ENCODE peak calls at places on chromosomes 7 and 10, in ten cellular contexts. P is right atrium auricular region, Y is upper lobe of right lung, K is uterus, Z is pancreas, L is astrocyte, Q is transverse colon, D is GM06990, B is left ventricle myocardium inferior, R is Panc1. F is an unnamed sample. For H3K36me3, the result is how much of the 10 kb centered on the place peaks cover.

GRCh38 chr7:5850944-5851343 is 29.7 kb upstream of the OCM start:
- DNase-seq in P (no peak), Y (no peak), K (no peak), Z (no peak), L (no peak), Q (no peak), D (no peak), B (no peak), R (no peak), F (no peak)

GRCh38 chr7:123535517-123535916 is 1.1 kb upstream of the IQUB start:
- DNase-seq in P (no peak), Y (no peak), K (peak), Z (no peak), L (no peak), Q (no peak), D (no peak), B (no peak), R (no peak), F (no peak)

GRCh38 chr10:132482090-132482489 is 55.5 kb upstream of the INPP5A start:
- DNase-seq in P (no peak), Y (peak), K (peak), Z (no peak), L (peak), Q (no peak), D (no peak), B (no peak), R (no peak), F (peak)

GRCh38 chr7:78015574-78016260 is 217.1 kb downstream of the PHTF2 start:
- DNase-seq in P (no peak), Y (no peak), K (no peak), Z (no peak), L (no peak), Q (no peak), D (no peak), B (no peak), R (no peak), F (no peak)

GRCh38 chr7:43763183-43763582 is 4.7 kb downstream of the BLVRA start:
- DNase-seq in P (no peak), Y (no peak), K (no peak), Z (no peak), L (no peak), Q (no peak), D (no peak), B (no peak), R (no peak), F (no peak)

GRCh38 chr7:31550432-31550831 is 36.5 kb downstream of the ITPRID1 start:
- DNase-seq in P (no peak), Y (no peak), K (no peak), Z (no peak), L (no peak), Q (no peak), D (no peak), B (no peak), R (no peak), F (no peak)

GRCh38 chr7:14734839-14735321 is 167.7 kb downstream of the DGKB start:
- DNase-seq in P (no peak), Y (no peak), K (no peak), Z (no peak), L (no peak), Q (no peak), D (no peak), B (no peak), R (no peak), F (no peak)

GRCh38 chr10:111600772-111601171 is 523.9 kb downstream of the ADRA2A start:
- DNase-seq in P (no peak), Y (no peak), K (no peak), Z (peak), L (no peak), Q (peak), D (no peak), B (peak), R (no peak), F (no peak)

GRCh38 chr7:130926021-130926691 is 192.1 kb upstream of the KLF14 start:
- DNase-seq in P (no peak), Y (no peak), K (no peak), Z (no peak), L (no peak), Q (no peak), D (no peak), B (no peak), R (no peak), F (no peak)

GRCh38 chr10:122141821-122142651 is 129.1 kb upstream of the BTBD16 start:
- DNase-seq in P (no peak), Y (no peak), K (no peak), Z (no peak), L (peak), Q (no peak), D (no peak), B (peak), R (no peak), F (no peak)

GRCh38 chr10:44989621-44990301 is 11.0 kb upstream of the ZNF22 start:
- DNase-seq in P (peak), Y (no peak), K (peak), Z (peak), L (no peak), Q (no peak), D (no peak), B (no peak), R (no peak), F (no peak)

GRCh38 chr7:97015787-97016391 is 8.7 kb downstream of the DLX5 start:
- DNase-seq in P (no peak), Y (no peak), K (no peak), Z (no peak), L (no peak), Q (no peak), D (no peak), B (no peak), R (no peak), F (no peak)
- H3K4me3 ChIP-seq in P (peak), Y (no peak), K (no peak), Z (no peak), L (no peak), Q (no peak), D (no peak), B (no peak), R (peak), F (no peak)

GRCh38 chr7:127844707-127845331 is 186.4 kb downstream of the LRRC4 start:
- DNase-seq in P (no peak), Y (no peak), K (peak), Z (peak), L (peak), Q (peak), D (no peak), B (peak), R (no peak), F (peak)
- H3K36me3 ChIP-seq in P (under half), Y (under half), K (under half), Z (under half), L (under half), Q (under half), D (under half), B (under half), R (under half), F (under half)

DNA sequence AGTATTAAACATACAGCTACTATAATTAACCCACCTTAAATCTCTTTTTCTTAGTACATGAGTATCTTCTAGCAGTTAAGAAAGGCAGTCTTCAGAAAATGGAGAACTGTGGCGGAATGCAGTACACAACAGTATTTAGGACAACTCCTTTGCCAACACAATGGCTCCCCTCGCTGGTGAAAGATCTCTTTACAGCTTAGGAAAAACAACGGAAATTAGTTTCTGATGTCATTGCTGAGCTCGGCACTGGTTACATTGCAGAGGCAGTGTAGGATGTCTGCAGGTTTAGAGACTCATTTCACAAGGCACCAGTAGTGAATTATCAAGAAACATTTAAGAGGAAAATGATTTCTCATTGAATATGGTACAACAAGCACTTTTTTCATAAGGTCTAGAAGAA is 43.4 kb downstream of the GLRX3 start:
- DNase-seq in P (no peak), Y (no peak), K (no peak), Z (no peak), L (peak), Q (no peak), D (no peak), B (no peak), R (no peak), F (peak)
- TF ChIP-seq CTCF in P (no peak), Y (peak), K (no peak), Z (no peak), L (peak), Q (no peak), D (peak), B (peak), R (peak), F (peak)

GRCh38 chr10:20858292-20859124 is 38.6 kb downstream of the NEBL start:
- DNase-seq in P (no peak), Y (no peak), K (no peak), Z (no peak), L (peak), Q (no peak), D (peak), B (no peak), R (peak), F (no peak)
- H3K4me3 ChIP-seq in P (no peak), Y (no peak), K (no peak), Z (no peak), L (no peak), Q (no peak), D (no peak), B (no peak), R (no peak), F (no peak)

F was measured in kidney epithelial cell.